ENCODE peak calls at places on chromosomes 6 and 20, in four cellular contexts. One of them, this sample, is unnamed.
A peak's percentile ranks its signal among the peaks of the same experiment; 100 is the strongest.

GRCh38 chr6:4446982-4447381 is 311.6 kb upstream of the ECI2 start:
- DNase-seq in NCI-H1092 treated with DMSO at 0.1 percent for 48 hours: no peak
- DNase-seq in NCI-H2081: no peak
- DNase-seq in mucosa of gallbladder: no peak
- DNase-seq in this sample: no peak

GRCh38 chr6:128057541-128058335 is 156.9 kb upstream of the THEMIS start:
- DNase-seq in mucosa of gallbladder: no peak
- DNase-seq in NCI-H2081: no peak
- DNase-seq in NCI-H1092 treated with DMSO at 0.1 percent for 48 hours: no peak
- DNase-seq in this sample: no peak

GRCh38 chr6:168095171-168095691 is 16.2 kb upstream of the FRMD1 start:
- DNase-seq in mucosa of gallbladder: no peak
- DNase-seq in NCI-H2081: no peak
- DNase-seq in NCI-H1092 treated with DMSO at 0.1 percent for 48 hours: no peak
- DNase-seq in this sample: no peak

GRCh38 chr6:31293343-31293742 is 21.5 kb upstream of the HLA-C start:
- DNase-seq in NCI-H1092 treated with DMSO at 0.1 percent for 48 hours: no peak
- DNase-seq in NCI-H2081: no peak
- DNase-seq in mucosa of gallbladder: no peak
- DNase-seq in this sample: no peak

GRCh38 chr6:39104528-39104927 is 10.5 kb downstream of the SAYSD1 start:
- DNase-seq in NCI-H1092 treated with DMSO at 0.1 percent for 48 hours: no peak
- DNase-seq in mucosa of gallbladder: no peak
- DNase-seq in NCI-H2081: no peak
- DNase-seq in this sample: no peak

GRCh38 chr20:4508773-4509172 is 212.9 kb upstream of the PRND start:
- DNase-seq in mucosa of gallbladder: no peak
- DNase-seq in NCI-H1092 treated with DMSO at 0.1 percent for 48 hours: no peak
- DNase-seq in NCI-H2081: no peak
- DNase-seq in this sample: no peak

GRCh38 chr6:26065952-26066380 is 21.3 kb upstream of the HFE start:
- DNase-seq in NCI-H1092 treated with DMSO at 0.1 percent for 48 hours: peak; percentile 26
- DNase-seq in mucosa of gallbladder: peak; percentile 82
- DNase-seq in NCI-H2081: peak; percentile 82
- DNase-seq in this sample: no peak

GRCh38 chr20:43539975-43540672 is 18.7 kb upstream of the SGK2 start:
- DNase-seq in NCI-H1092 treated with DMSO at 0.1 percent for 48 hours: no peak
- DNase-seq in mucosa of gallbladder: no peak
- DNase-seq in NCI-H2081: no peak
- DNase-seq in this sample: no peak

GRCh38 chr20:19253316-19253715 is 40.9 kb downstream of the SLC24A3 start:
- DNase-seq in NCI-H1092 treated with DMSO at 0.1 percent for 48 hours: no peak
- DNase-seq in NCI-H2081: no peak
- DNase-seq in mucosa of gallbladder: no peak
- DNase-seq in this sample: no peak

GRCh38 chr20:52251137-52251700 is 59.6 kb upstream of the ZFP64 start:
- DNase-seq in NCI-H2081: no peak
- DNase-seq in NCI-H1092 treated with DMSO at 0.1 percent for 48 hours: no peak
- DNase-seq in mucosa of gallbladder: no peak
- DNase-seq in this sample: no peak

GRCh38 chr20:34566978-34567884 is 8.7 kb downstream of the MAP1LC3A start:
- DNase-seq in mucosa of gallbladder: no peak
- DNase-seq in NCI-H1092 treated with DMSO at 0.1 percent for 48 hours: no peak
- DNase-seq in NCI-H2081: no peak
- DNase-seq in this sample: no peak

GRCh38 chr20:41213150-41213820 is 75.9 kb downstream of the PLCG1 start:
- DNase-seq in NCI-H1092 treated with DMSO at 0.1 percent for 48 hours: peak; percentile 85
- DNase-seq in mucosa of gallbladder: no peak
- DNase-seq in NCI-H2081: peak; percentile 55
- DNase-seq in this sample: peak; percentile 60

GRCh38 chr6:12440981-12441380 is 150.8 kb downstream of the EDN1 start:
- DNase-seq in NCI-H1092 treated with DMSO at 0.1 percent for 48 hours: no peak
- DNase-seq in mucosa of gallbladder: no peak
- DNase-seq in NCI-H2081: no peak
- DNase-seq in this sample: no peak

GRCh38 chr20:59455392-59456341 is 148.7 kb upstream of the PHACTR3 start:
- DNase-seq in NCI-H1092 treated with DMSO at 0.1 percent for 48 hours: no peak
- DNase-seq in mucosa of gallbladder: peak; percentile 18
- DNase-seq in NCI-H2081: no peak
- DNase-seq in this sample: peak; percentile 75

GRCh38 chr6:41284726-41285125 is 1.8 kb downstream of the TREM1 start:
- DNase-seq in mucosa of gallbladder: no peak
- DNase-seq in NCI-H2081: no peak
- DNase-seq in NCI-H1092 treated with DMSO at 0.1 percent for 48 hours: no peak
- DNase-seq in this sample: no peak

GRCh38 chr6:125812394-125813231 is 21.9 kb downstream of the NCOA7 start:
- DNase-seq in NCI-H1092 treated with DMSO at 0.1 percent for 48 hours: no peak
- DNase-seq in mucosa of gallbladder: peak; percentile 19
- DNase-seq in NCI-H2081: no peak
- DNase-seq in this sample: no peak

GRCh38 chr6:116229287-116229913 is 24.5 kb downstream of the TSPYL4 start:
- DNase-seq in NCI-H1092 treated with DMSO at 0.1 percent for 48 hours: no peak
- DNase-seq in NCI-H2081: no peak
- DNase-seq in mucosa of gallbladder: peak; percentile 86
- DNase-seq in this sample: peak; percentile 94

GRCh38 chr20:33443006-33443511 is 504 bp downstream of the SNTA1 start:
- DNase-seq in mucosa of gallbladder: no peak
- DNase-seq in NCI-H1092 treated with DMSO at 0.1 percent for 48 hours: peak; percentile 65
- DNase-seq in NCI-H2081: peak; percentile 39
- DNase-seq in this sample: no peak

GRCh38 chr20:56249244-56249955 is 868 bp downstream of the MC3R start:
- DNase-seq in NCI-H1092 treated with DMSO at 0.1 percent for 48 hours: peak; percentile 6
- DNase-seq in mucosa of gallbladder: no peak
- DNase-seq in NCI-H2081: peak; percentile 14
- DNase-seq in this sample: no peak

GRCh38 chr20:55953201-55953600 is 52.1 kb downstream of the CBLN4 start:
- DNase-seq in NCI-H1092 treated with DMSO at 0.1 percent for 48 hours: no peak
- DNase-seq in mucosa of gallbladder: no peak
- DNase-seq in NCI-H2081: no peak
- DNase-seq in this sample: no peak

GRCh38 chr20:36784900-36785299 is 11.3 kb upstream of the DSN1 start:
- DNase-seq in NCI-H1092 treated with DMSO at 0.1 percent for 48 hours: no peak
- DNase-seq in mucosa of gallbladder: no peak
- DNase-seq in NCI-H2081: no peak
- DNase-seq in this sample: no peak

GRCh38 chr20:46139243-46139889 is 21.3 kb downstream of the CD40 start:
- DNase-seq in NCI-H2081: peak; percentile 51
- DNase-seq in mucosa of gallbladder: no peak
- DNase-seq in NCI-H1092 treated with DMSO at 0.1 percent for 48 hours: no peak
- DNase-seq in this sample: no peak

GRCh38 chr20:8012724-8013123 is 6.8 kb downstream of the TMX4 start:
- DNase-seq in NCI-H2081: no peak
- DNase-seq in mucosa of gallbladder: no peak
- DNase-seq in NCI-H1092 treated with DMSO at 0.1 percent for 48 hours: no peak
- DNase-seq in this sample: no peak

GRCh38 chr6:132272776-132273175 is 128.5 kb downstream of the MOXD1 start:
- DNase-seq in mucosa of gallbladder: no peak
- DNase-seq in NCI-H2081: no peak
- DNase-seq in NCI-H1092 treated with DMSO at 0.1 percent for 48 hours: no peak
- DNase-seq in this sample: no peak

GRCh38 chr20:15196580-15197255 is 859.3 kb upstream of the FLRT3 start:
- DNase-seq in mucosa of gallbladder: no peak
- DNase-seq in NCI-H1092 treated with DMSO at 0.1 percent for 48 hours: peak; percentile 19
- DNase-seq in NCI-H2081: no peak
- DNase-seq in this sample: no peak

GRCh38 chr20:43572891-43573290 is 14.1 kb downstream of the SGK2 start:
- DNase-seq in NCI-H2081: no peak
- DNase-seq in mucosa of gallbladder: no peak
- DNase-seq in NCI-H1092 treated with DMSO at 0.1 percent for 48 hours: no peak
- DNase-seq in this sample: no peak

GRCh38 chr20:63576311-63576710 is 2.3 kb upstream of the HELZ2 start:
- DNase-seq in NCI-H1092 treated with DMSO at 0.1 percent for 48 hours: no peak
- DNase-seq in mucosa of gallbladder: no peak
- DNase-seq in NCI-H2081: no peak
- DNase-seq in this sample: no peak

GRCh38 chr6:16802071-16802470 is 40.8 kb upstream of the ATXN1 start:
- DNase-seq in mucosa of gallbladder: no peak
- DNase-seq in NCI-H2081: no peak
- DNase-seq in NCI-H1092 treated with DMSO at 0.1 percent for 48 hours: no peak
- DNase-seq in this sample: no peak

GRCh38 chr6:134351615-134352474 is 33.9 kb upstream of the SGK1 start:
- DNase-seq in mucosa of gallbladder: no peak
- DNase-seq in NCI-H1092 treated with DMSO at 0.1 percent for 48 hours: peak; percentile 10
- DNase-seq in NCI-H2081: no peak
- DNase-seq in this sample: no peak

GRCh38 chr6:15661815-15662245 is 998 bp downstream of the DTNBP1 start:
- DNase-seq in NCI-H1092 treated with DMSO at 0.1 percent for 48 hours: no peak
- DNase-seq in mucosa of gallbladder: no peak
- DNase-seq in NCI-H2081: peak; percentile 48
- DNase-seq in this sample: no peak

GRCh38 chr6:73699656-73700055 is 3.7 kb downstream of the CD109 start:
- DNase-seq in NCI-H2081: no peak
- DNase-seq in mucosa of gallbladder: no peak
- DNase-seq in NCI-H1092 treated with DMSO at 0.1 percent for 48 hours: no peak
- DNase-seq in this sample: no peak

GRCh38 chr20:62685781-62686555 is 22.7 kb upstream of the NTSR1 start:
- DNase-seq in NCI-H1092 treated with DMSO at 0.1 percent for 48 hours: peak; percentile 85
- DNase-seq in NCI-H2081: peak; percentile 81
- DNase-seq in mucosa of gallbladder: peak; percentile 68
- DNase-seq in this sample: peak; percentile 59

GRCh38 chr20:24157213-24157612 is 168.6 kb upstream of the GGTLC1 start:
- DNase-seq in NCI-H1092 treated with DMSO at 0.1 percent for 48 hours: no peak
- DNase-seq in NCI-H2081: no peak
- DNase-seq in mucosa of gallbladder: no peak
- DNase-seq in this sample: no peak

GRCh38 chr6:166106076-166106686 is 61.5 kb downstream of the TBXT start:
- DNase-seq in NCI-H1092 treated with DMSO at 0.1 percent for 48 hours: peak; percentile 81
- DNase-seq in NCI-H2081: peak; percentile 53
- DNase-seq in mucosa of gallbladder: peak; percentile 80
- DNase-seq in this sample: peak; percentile 7

GRCh38 chr6:156402628-156403027 is 374.6 kb upstream of the ARID1B start:
- DNase-seq in mucosa of gallbladder: no peak
- DNase-seq in NCI-H2081: no peak
- DNase-seq in NCI-H1092 treated with DMSO at 0.1 percent for 48 hours: no peak
- DNase-seq in this sample: no peak

GRCh38 chr6:136761227-136761922 is 30.9 kb downstream of the MAP3K5 start:
- DNase-seq in mucosa of gallbladder: no peak
- DNase-seq in NCI-H2081: peak; percentile 24
- DNase-seq in NCI-H1092 treated with DMSO at 0.1 percent for 48 hours: no peak
- DNase-seq in this sample: no peak

GRCh38 chr20:46237736-46238135 is 70.6 kb downstream of the CDH22 start:
- DNase-seq in NCI-H2081: no peak
- DNase-seq in mucosa of gallbladder: no peak
- DNase-seq in NCI-H1092 treated with DMSO at 0.1 percent for 48 hours: no peak
- DNase-seq in this sample: no peak

GRCh38 chr6:122641818-122642217 is 31.6 kb downstream of the PKIB start:
- DNase-seq in NCI-H1092 treated with DMSO at 0.1 percent for 48 hours: no peak
- DNase-seq in mucosa of gallbladder: no peak
- DNase-seq in NCI-H2081: no peak
- DNase-seq in this sample: no peak

GRCh38 chr6:169635345-169635744 is 66.5 kb downstream of the WDR27 start:
- DNase-seq in mucosa of gallbladder: no peak
- DNase-seq in NCI-H2081: no peak
- DNase-seq in NCI-H1092 treated with DMSO at 0.1 percent for 48 hours: no peak
- DNase-seq in this sample: no peak

GRCh38 chr20:60254901-60255411 is 296.7 kb downstream of the CDH26 start:
- DNase-seq in NCI-H1092 treated with DMSO at 0.1 percent for 48 hours: peak; percentile 74
- DNase-seq in mucosa of gallbladder: no peak
- DNase-seq in NCI-H2081: peak; percentile 40
- DNase-seq in this sample: no peak

This sample was measured in NCI-H2227 treated with DMSO at 0.1 percent for 48 hours.